ENCODE peak calls at places on chromosomes 13 and 19, in five cellular contexts. One of them, this sample, is unnamed.

GRCh38 chr19:18558202-18558555 is 509 bp downstream of the KXD1 start:
- DNase-seq in psoas muscle: no peak
- DNase-seq in ascending aorta: no peak
- DNase-seq in left lung: no peak
- DNase-seq in lower leg skin: no peak
- DNase-seq in this sample: peak; percentile 24

GRCh38 chr13:75181906-75182305 is 300.1 kb downstream of the TBC1D4 start:
- DNase-seq in left lung: no peak
- DNase-seq in lower leg skin: no peak
- DNase-seq in ascending aorta: no peak
- DNase-seq in psoas muscle: no peak
- DNase-seq in this sample: no peak

GRCh38 chr19:31701146-31701545 is 351.9 kb upstream of the TSHZ3 start:
- DNase-seq in ascending aorta: no peak
- DNase-seq in left lung: no peak
- DNase-seq in psoas muscle: no peak
- DNase-seq in lower leg skin: no peak
- DNase-seq in this sample: no peak

GRCh38 chr19:15577184-15577771 is 37.7 kb upstream of the CYP4F8 start:
- DNase-seq in ascending aorta: no peak
- DNase-seq in psoas muscle: no peak
- DNase-seq in lower leg skin: no peak
- DNase-seq in left lung: no peak
- DNase-seq in this sample: no peak

GRCh38 chr19:55544776-55545439 is 435 bp downstream of the SBK3 start:
- DNase-seq in lower leg skin: no peak
- DNase-seq in psoas muscle: peak; percentile 70
- DNase-seq in ascending aorta: no peak
- DNase-seq in left lung: no peak
- DNase-seq in this sample: no peak

GRCh38 chr13:105474983-105475382 is 1060.5 kb downstream of the EFNB2 start:
- DNase-seq in ascending aorta: no peak
- DNase-seq in left lung: no peak
- DNase-seq in psoas muscle: no peak
- DNase-seq in lower leg skin: no peak
- DNase-seq in this sample: no peak

GRCh38 chr19:52991484-52991883 is 22.2 kb upstream of the ERVV-1 start:
- DNase-seq in left lung: no peak
- DNase-seq in psoas muscle: no peak
- DNase-seq in ascending aorta: no peak
- DNase-seq in lower leg skin: no peak
- DNase-seq in this sample: no peak

GRCh38 chr13:20492641-20493040 is 33.0 kb downstream of the CRYL1 start:
- DNase-seq in ascending aorta: no peak
- DNase-seq in left lung: no peak
- DNase-seq in psoas muscle: no peak
- DNase-seq in lower leg skin: no peak
- DNase-seq in this sample: peak; percentile 61

GRCh38 chr19:48169974-48170803 is at the start of the genes LIG1 and ZSWIM9:
- DNase-seq in ascending aorta: peak; percentile 93
- DNase-seq in lower leg skin: peak; percentile 86
- DNase-seq in left lung: peak; percentile 93
- DNase-seq in psoas muscle: peak; percentile 95
- DNase-seq in this sample: peak; percentile 92

GRCh38 chr19:52992109-52993004 is 21.4 kb upstream of the ERVV-1 start:
- DNase-seq in ascending aorta: peak; percentile 66
- DNase-seq in lower leg skin: no peak
- DNase-seq in left lung: peak; percentile 34
- DNase-seq in psoas muscle: no peak
- DNase-seq in this sample: peak; percentile 7

GRCh38 chr19:10069046-10069445 is 17.1 kb upstream of the SHFL start:
- DNase-seq in lower leg skin: no peak
- DNase-seq in psoas muscle: peak; percentile 21
- DNase-seq in ascending aorta: no peak
- DNase-seq in left lung: no peak
- DNase-seq in this sample: no peak

GRCh38 chr19:1406818-1407661 is at the start of gene DAZAP1:
- DNase-seq in ascending aorta: peak; percentile 99
- DNase-seq in psoas muscle: peak; percentile 100
- DNase-seq in lower leg skin: peak; percentile 98
- DNase-seq in left lung: peak; percentile 99
- DNase-seq in this sample: peak; percentile 99
- TF ChIP-seq CTCF in ascending aorta: peak; percentile 17
- TF ChIP-seq CTCF in psoas muscle: peak; percentile 29
- TF ChIP-seq CTCF in lower leg skin: no peak
- TF ChIP-seq CTCF in left lung: no peak
- TF ChIP-seq CTCF in this sample: peak; percentile 92

DNA sequence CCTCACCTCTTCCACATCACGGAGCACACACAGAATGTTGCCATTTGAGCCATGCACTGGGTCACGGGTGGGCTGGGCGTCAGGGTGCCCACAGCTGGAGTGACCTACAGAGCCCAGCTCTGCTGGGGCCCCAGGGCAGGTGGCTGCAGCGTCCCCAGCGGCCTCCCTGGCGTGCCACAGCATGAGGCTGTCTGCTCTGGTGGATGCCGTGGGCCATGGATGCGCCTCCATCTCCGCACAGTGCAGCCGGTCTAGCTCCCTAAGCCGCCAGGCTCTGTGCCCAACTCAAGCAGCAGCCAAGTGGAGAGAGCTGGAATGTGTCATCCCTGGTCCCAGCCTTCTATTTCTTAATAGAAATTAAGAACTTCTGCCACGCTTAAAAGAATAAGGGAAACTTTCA is 59.1 kb downstream of the ATP11A start:
- DNase-seq in left lung: no peak
- DNase-seq in psoas muscle: peak; percentile 83
- DNase-seq in lower leg skin: peak; percentile 37
- DNase-seq in ascending aorta: no peak
- DNase-seq in this sample: no peak
- TF ChIP-seq CTCF in left lung: no peak
- TF ChIP-seq CTCF in psoas muscle: no peak
- TF ChIP-seq CTCF in lower leg skin: no peak
- TF ChIP-seq CTCF in ascending aorta: no peak
- TF ChIP-seq CTCF in this sample: no peak

DNA sequence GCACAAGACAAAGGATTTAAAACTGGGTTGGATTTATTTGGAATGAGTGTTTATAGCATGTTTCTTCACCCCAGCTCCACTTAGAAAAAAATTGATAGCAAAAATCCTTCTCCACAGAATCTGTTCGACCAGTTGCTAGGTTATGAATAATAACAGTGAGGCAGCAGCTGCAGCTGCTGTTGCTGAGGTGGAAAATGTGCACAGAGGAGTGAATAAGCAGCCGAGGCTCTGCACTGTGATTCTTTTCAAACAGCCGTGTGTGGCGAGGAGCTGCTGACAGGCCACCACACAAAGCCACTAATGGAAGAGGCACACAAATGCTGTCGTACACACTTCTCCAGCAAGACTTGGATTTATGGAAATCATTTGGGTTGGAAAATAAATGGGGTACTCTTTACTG is 6.4 kb upstream of the RASL11A start:
- DNase-seq in lower leg skin: no peak
- DNase-seq in ascending aorta: no peak
- DNase-seq in psoas muscle: no peak
- DNase-seq in left lung: no peak
- DNase-seq in this sample: peak; percentile 25
- TF ChIP-seq CTCF in lower leg skin: no peak
- TF ChIP-seq CTCF in ascending aorta: no peak
- TF ChIP-seq CTCF in psoas muscle: no peak
- TF ChIP-seq CTCF in left lung: no peak
- TF ChIP-seq CTCF in this sample: no peak

GRCh38 chr19:37719927-37720265 is 335 bp upstream of the ZNF607 start:
- DNase-seq in left lung: no peak
- DNase-seq in lower leg skin: no peak
- DNase-seq in psoas muscle: no peak
- DNase-seq in ascending aorta: no peak
- DNase-seq in this sample: no peak
- TF ChIP-seq CTCF in left lung: no peak
- TF ChIP-seq CTCF in lower leg skin: no peak
- TF ChIP-seq CTCF in psoas muscle: no peak
- TF ChIP-seq CTCF in ascending aorta: no peak
- TF ChIP-seq CTCF in this sample: no peak

GRCh38 chr19:13796301-13797057 is 1.2 kb downstream of the ZSWIM4 start:
- DNase-seq in lower leg skin: peak; percentile 60
- DNase-seq in psoas muscle: peak; percentile 88
- DNase-seq in left lung: peak; percentile 78
- DNase-seq in ascending aorta: peak; percentile 95
- DNase-seq in this sample: peak; percentile 44
- TF ChIP-seq CTCF in lower leg skin: no peak
- TF ChIP-seq CTCF in psoas muscle: no peak
- TF ChIP-seq CTCF in left lung: no peak
- TF ChIP-seq CTCF in ascending aorta: no peak
- TF ChIP-seq CTCF in this sample: no peak